ENCODE peak calls at places on chromosomes 11 and 22, in seven cellular contexts. N is GM23248, S is PC-9, Y is PC-3, U is SK-N-SH, F is hepatocyte, G is OCI-LY7. E is an unnamed sample.

GRCh38 chr11:112464949-112465348 is 204.3 kb upstream of the PLET1 start:
- DNase-seq in N (no peak), S (no peak), Y (no peak), U (no peak), F (no peak), G (no peak), E (no peak)

GRCh38 chr11:134043821-134044420 is 25.0 kb upstream of the JAM3 start:
- DNase-seq in N (no peak), S (no peak), Y (no peak), U (no peak), F (no peak), G (no peak), E (no peak)

GRCh38 chr11:34837246-34837856 is 78.8 kb downstream of the APIP start:
- DNase-seq in N (no peak), S (no peak), Y (peak; percentile 6), U (no peak), F (no peak), G (no peak), E (no peak)

GRCh38 chr11:35550374-35551036 is 25.1 kb upstream of the PAMR1 start:
- DNase-seq in N (peak; percentile 52), S (no peak), Y (peak; percentile 4), U (no peak), F (no peak), G (no peak), E (no peak)

GRCh38 chr11:93541884-93542752 is 1.1 kb downstream of the SMCO4 start:
- DNase-seq in N (peak; percentile 75), S (peak; percentile 37), Y (peak; percentile 77), U (peak; percentile 62), F (peak; percentile 63), G (peak; percentile 76), E (no peak)

GRCh38 chr11:134050541-134051383 is 18.1 kb upstream of the JAM3 start:
- DNase-seq in N (peak; percentile 80), S (peak; percentile 27), Y (peak; percentile 72), U (peak; percentile 96), F (peak; percentile 87), G (peak; percentile 62), E (peak; percentile 81)

GRCh38 chr11:20342347-20343279 is 20.9 kb upstream of the HTATIP2 start:
- DNase-seq in N (no peak), S (no peak), Y (no peak), U (no peak), F (peak; percentile 77), G (no peak), E (no peak)

GRCh38 chr11:65580756-65581155 is 4.9 kb downstream of the EHBP1L1 start:
- DNase-seq in N (no peak), S (no peak), Y (no peak), U (no peak), F (no peak), G (no peak), E (no peak)

GRCh38 chr11:45847908-45848316 is 637 bp downstream of the CRY2 start:
- DNase-seq in N (peak; percentile 82), S (peak; percentile 45), Y (peak; percentile 35), U (peak; percentile 52), F (peak; percentile 83), G (peak; percentile 69), E (peak; percentile 82)

GRCh38 chr11:69878927-69879733 is 59.9 kb upstream of the FGF3 start:
- DNase-seq in N (no peak), S (no peak), Y (no peak), U (peak; percentile 34), F (no peak), G (no peak), E (no peak)

GRCh38 chr11:132898676-132899075 is 633.6 kb downstream of the OPCML start:
- DNase-seq in N (no peak), S (no peak), Y (no peak), U (no peak), F (no peak), G (no peak), E (no peak)
- H3K9me2 ChIP-seq in N (no peaks in the 10 kb centered on the region), S (no peaks in the 10 kb centered on the region), Y (no peaks in the 10 kb centered on the region), U (no peaks in the 10 kb centered on the region), F (no peaks in the 10 kb centered on the region), G (no peaks in the 10 kb centered on the region), E (no peaks in the 10 kb centered on the region)

GRCh38 chr11:2519879-2520735 is 75.3 kb downstream of the KCNQ1 start:
- DNase-seq in N (no peak), S (no peak), Y (no peak), U (peak; percentile 23), F (no peak), G (no peak), E (no peak)

GRCh38 chr11:2522636-2523255 is 77.9 kb downstream of the KCNQ1 start:
- DNase-seq in N (no peak), S (no peak), Y (no peak), U (peak; percentile 30), F (no peak), G (no peak), E (no peak)

GRCh38 chr11:2520736-2521035 is 75.9 kb downstream of the KCNQ1 start:
- DNase-seq in N (no peak), S (no peak), Y (no peak), U (no peak), F (no peak), G (no peak), E (no peak)

GRCh38 chr11:2521081-2521480 is 76.3 kb downstream of the KCNQ1 start:
- DNase-seq in N (no peak), S (no peak), Y (no peak), U (no peak), F (no peak), G (no peak), E (no peak)

DNA sequence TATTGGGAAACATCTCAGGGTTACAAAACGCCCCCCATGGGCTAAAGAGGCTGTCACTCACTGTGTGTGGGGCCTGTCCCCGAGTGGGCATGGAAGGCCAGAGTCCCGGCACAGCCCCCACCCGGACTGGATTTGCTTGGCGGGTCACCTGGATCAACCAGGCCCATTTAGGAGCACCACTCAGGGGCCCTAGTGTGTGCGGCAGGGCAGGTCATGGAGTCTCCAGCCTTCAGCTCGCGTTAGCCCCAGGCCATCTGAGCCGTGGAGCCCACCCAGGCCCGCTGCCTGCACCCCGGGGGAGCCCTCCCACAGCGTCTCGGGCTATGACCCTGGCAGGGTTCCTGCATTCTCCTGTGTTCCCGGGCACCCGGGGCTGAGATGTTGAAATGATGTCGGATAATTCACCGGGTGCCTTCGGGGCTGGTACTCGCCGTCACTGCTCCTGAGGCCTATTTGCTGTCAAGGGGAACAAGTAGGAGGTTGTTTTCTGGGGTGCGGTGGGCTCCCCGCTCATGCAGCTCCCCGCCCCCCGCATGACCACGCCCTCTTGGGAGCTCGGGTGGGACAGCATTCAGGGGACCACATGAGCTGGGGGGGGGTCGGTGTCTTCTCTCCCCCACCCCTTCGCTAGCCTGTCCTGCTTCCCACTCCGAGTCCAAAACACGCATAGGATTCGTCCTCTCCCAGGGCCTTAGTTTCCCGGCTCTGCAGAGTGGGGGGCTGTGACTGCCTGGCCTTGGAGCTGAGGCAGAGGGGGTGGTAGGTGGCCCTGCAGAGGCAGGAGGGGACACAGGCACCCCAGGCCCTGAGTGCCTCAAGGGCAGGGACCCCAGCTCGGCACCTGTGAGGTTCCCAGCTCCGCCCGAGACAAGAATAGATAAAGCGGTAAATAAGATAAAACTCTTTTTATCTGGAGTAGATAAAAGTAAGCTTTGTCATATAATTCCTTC is 77.1 kb downstream of the KCNQ1 start:
- DNase-seq in N (no peak), S (no peak), Y (no peak), U (peak; percentile 19), F (no peak), G (no peak), E (no peak)
- H3K9me2 ChIP-seq in N (no peaks in the 10 kb centered on the region), S (no peaks in the 10 kb centered on the region), Y (no peaks in the 10 kb centered on the region), U (no peaks in the 10 kb centered on the region), F (no peaks in the 10 kb centered on the region), G (no peaks in the 10 kb centered on the region), E (no peaks in the 10 kb centered on the region)

DNA sequence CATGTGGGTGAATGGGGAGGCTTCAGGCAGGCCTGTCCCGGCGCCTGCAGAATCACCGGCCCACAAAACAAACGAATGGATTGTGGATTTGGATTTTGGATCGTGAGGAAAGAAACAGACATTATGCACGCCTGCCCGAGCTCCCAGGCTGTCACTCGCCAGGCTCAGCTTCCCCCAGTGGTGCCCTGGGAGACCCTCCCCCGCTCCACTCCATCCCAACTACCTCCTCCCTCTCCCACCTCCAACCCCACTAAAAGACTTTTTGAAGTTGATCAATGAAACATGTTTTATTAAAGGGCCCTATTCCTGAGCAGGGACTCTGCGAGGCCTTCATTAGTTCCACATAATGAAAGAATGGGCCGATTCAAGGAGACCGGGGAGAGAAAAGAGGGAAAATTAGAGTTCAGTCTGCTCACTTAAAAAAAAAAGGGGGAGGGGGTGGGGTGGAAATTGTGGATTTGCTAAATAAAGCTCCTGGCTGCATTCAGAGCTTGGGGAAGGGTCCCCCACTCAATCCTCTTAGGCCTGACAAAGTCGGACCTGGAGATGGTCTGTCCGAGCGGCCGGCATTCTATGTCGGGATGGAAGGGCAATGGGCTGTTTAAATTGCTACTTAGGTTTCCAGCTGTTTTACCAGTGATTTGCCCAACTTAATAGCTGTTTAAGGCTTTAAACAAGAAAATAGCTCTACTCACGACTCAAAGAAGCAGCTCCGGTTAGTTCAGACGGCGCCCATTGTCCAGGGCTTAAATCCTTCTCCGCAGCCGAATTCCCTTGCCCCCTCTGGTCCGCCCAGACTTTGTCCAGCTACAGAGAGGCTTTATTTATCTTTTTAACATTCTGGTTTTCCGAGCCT is 20.6 kb upstream of the SCUBE1 start:
- DNase-seq in N (no peak), S (no peak), Y (no peak), U (no peak), F (no peak), G (no peak), E (no peak)
- H3K9me2 ChIP-seq in N (no peaks in the 10 kb centered on the region), S (no peaks in the 10 kb centered on the region), Y (no peaks in the 10 kb centered on the region), U (no peaks in the 10 kb centered on the region), F (no peaks in the 10 kb centered on the region), G (no peaks in the 10 kb centered on the region), E (no peaks in the 10 kb centered on the region)

GRCh38 chr11:26583550-26583949 is 11.5 kb upstream of the MUC15 start:
- DNase-seq in N (peak; percentile 10), S (peak; percentile 38), Y (peak; percentile 69), U (no peak), F (peak; percentile 34), G (no peak), E (no peak)
- H3K9me2 ChIP-seq in N (no peaks in the 10 kb centered on the region), S (no peaks in the 10 kb centered on the region), Y (no peaks in the 10 kb centered on the region), U (no peaks in the 10 kb centered on the region), F (no peaks in the 10 kb centered on the region), G (no peaks in the 10 kb centered on the region), E (no peaks in the 10 kb centered on the region)

GRCh38 chr11:132898021-132898420 is 634.3 kb downstream of the OPCML start:
- DNase-seq in N (no peak), S (no peak), Y (no peak), U (no peak), F (no peak), G (no peak), E (no peak)
- H3K9me2 ChIP-seq in N (no peaks in the 10 kb centered on the region), S (no peaks in the 10 kb centered on the region), Y (no peaks in the 10 kb centered on the region), U (no peaks in the 10 kb centered on the region), F (no peaks in the 10 kb centered on the region), G (no peaks in the 10 kb centered on the region), E (no peaks in the 10 kb centered on the region)

E was measured in Karpas-422.